ENCODE peak calls at places on chromosome 19, in five cellular contexts. I is MM.1S, V is IMR-90, U is fibroblast of lung, Q is neuronal stem cell. F is an unnamed sample.

GRCh38 chr19:40523322-40524047 is 53.2 kb upstream of the SHKBP1 start:
- DNase-seq in U (peak; percentile 37), Q (peak; percentile 56), V (peak; percentile 44), I (peak; percentile 89), F (no peak)

GRCh38 chr19:46637224-46637623 is 1.2 kb upstream of the GNG8 start:
- DNase-seq in I (no peak), Q (no peak), U (no peak), V (no peak), F (no peak)

GRCh38 chr19:9850235-9850959 is 15.3 kb downstream of the PIN1 start:
- DNase-seq in V (no peak), Q (no peak), U (no peak), I (no peak), F (no peak)

GRCh38 chr19:56837492-56837891 is 3.0 kb downstream of the PEG3 start:
- DNase-seq in Q (no peak), V (no peak), U (peak; percentile 67), I (no peak), F (no peak)

GRCh38 chr19:35868172-35868822 is at the start of gene APLP1:
- DNase-seq in Q (peak; percentile 78), I (peak; percentile 23), U (no peak), V (no peak), F (peak; percentile 42)

GRCh38 chr19:35052599-35053190 is 11.2 kb downstream of the HPN start:
- DNase-seq in I (no peak), V (no peak), Q (no peak), U (no peak), F (no peak)

GRCh38 chr19:1260749-1261511 is 8.2 kb upstream of the CIRBP start:
- DNase-seq in Q (peak; percentile 97), U (peak; percentile 96), I (peak; percentile 99), V (peak; percentile 96), F (peak; percentile 97)

GRCh38 chr19:20078696-20079095 is 896 bp downstream of the ZNF90 start:
- DNase-seq in I (no peak), V (peak; percentile 18), U (peak; percentile 75), Q (peak; percentile 21), F (no peak)

GRCh38 chr19:35087393-35087792 is 28.2 kb upstream of the FXYD3 start:
- DNase-seq in V (no peak), U (no peak), I (no peak), Q (no peak), F (no peak)

GRCh38 chr19:13825489-13826475 is 30.5 kb downstream of the ZSWIM4 start:
- DNase-seq in I (no peak), Q (no peak), U (no peak), V (no peak), F (no peak)

GRCh38 chr19:49758292-49758691 is 4.8 kb downstream of the TSKS start:
- DNase-seq in U (peak; percentile 36), V (peak; percentile 83), Q (no peak), I (no peak), F (no peak)

GRCh38 chr19:2952953-2953481 is 8.2 kb upstream of the ZNF77 start:
- DNase-seq in I (peak; percentile 52), V (no peak), Q (no peak), U (no peak), F (no peak)

GRCh38 chr19:41407271-41407670 is 9.7 kb downstream of the BCKDHA start:
- DNase-seq in V (no peak), Q (no peak), I (no peak), U (no peak), F (no peak)

GRCh38 chr19:49447485-49448431 is 3.9 kb downstream of the PIH1D1 start:
- DNase-seq in U (no peak), V (peak; percentile 8), I (no peak), Q (no peak), F (no peak)

GRCh38 chr19:2235396-2236284 is 489 bp downstream of the PLEKHJ1 start:
- DNase-seq in U (no peak), I (peak; percentile 44), Q (no peak), V (no peak), F (peak; percentile 13)

GRCh38 chr19:45403272-45403671 is 1.6 kb downstream of the PPP1R13L start:
- DNase-seq in I (no peak), Q (no peak), V (no peak), U (no peak), F (no peak)

GRCh38 chr19:12974301-12975220 is 5.2 kb downstream of the DAND5 start:
- DNase-seq in V (no peak), U (no peak), I (no peak), Q (no peak), F (no peak)

GRCh38 chr19:54462713-54463530 is 656 bp downstream of the LENG9 start:
- DNase-seq in Q (peak; percentile 59), V (peak; percentile 46), U (peak; percentile 70), I (peak; percentile 59), F (peak; percentile 83)

GRCh38 chr19:6713773-6714692 is 6.4 kb downstream of the C3 start:
- DNase-seq in I (no peak), Q (no peak), V (no peak), U (no peak), F (no peak)

GRCh38 chr19:4052114-4052992 is 14.3 kb downstream of the ZBTB7A start:
- DNase-seq in Q (no peak), V (peak; percentile 20), U (peak; percentile 50), I (no peak), F (no peak)

GRCh38 chr19:4054471-4055208 is 12.1 kb downstream of the ZBTB7A start:
- DNase-seq in Q (no peak), U (no peak), I (no peak), V (no peak), F (no peak)

GRCh38 chr19:4055209-4055552 is 11.5 kb downstream of the ZBTB7A start:
- DNase-seq in I (no peak), U (no peak), V (no peak), Q (no peak), F (no peak)

GRCh38 chr19:4052993-4053422 is 13.7 kb downstream of the ZBTB7A start:
- DNase-seq in I (no peak), V (no peak), Q (no peak), U (no peak), F (no peak)

GRCh38 chr19:4053423-4054324 is 13.0 kb downstream of the ZBTB7A start:
- DNase-seq in V (no peak), U (no peak), Q (no peak), I (no peak), F (no peak)
- H3K4me1 ChIP-seq in V (peaks cover 26% of the 10 kb centered on the region), U (peaks cover 22% of the 10 kb centered on the region), Q (no peaks in the 10 kb centered on the region), I (no peaks in the 10 kb centered on the region), F (peaks cover 28% of the 10 kb centered on the region)

GRCh38 chr19:33681081-33681680 is 59.4 kb downstream of the CHST8 start:
- DNase-seq in Q (no peak), I (no peak), U (no peak), V (no peak), F (no peak)
- H3K4me1 ChIP-seq in Q (no peaks in the 10 kb centered on the region), I (no peaks in the 10 kb centered on the region), U (no peaks in the 10 kb centered on the region), V (no peaks in the 10 kb centered on the region), F (no peaks in the 10 kb centered on the region)

GRCh38 chr19:16594681-16595091 is 22.5 kb upstream of the SLC35E1 start:
- DNase-seq in U (no peak), Q (no peak), I (peak; percentile 85), V (no peak), F (no peak)
- H3K4me1 ChIP-seq in U (no peaks in the 10 kb centered on the region), Q (peaks cover 18% of the 10 kb centered on the region), I (peaks cover 82% of the 10 kb centered on the region), V (peaks cover 8% of the 10 kb centered on the region), F (peaks cover 47% of the 10 kb centered on the region)

GRCh38 chr19:16376649-16377048 is 52.0 kb downstream of the KLF2 start:
- DNase-seq in Q (no peak), I (no peak), V (no peak), U (no peak), F (peak; percentile 63)

GRCh38 chr19:16376241-16376640 is 51.6 kb downstream of the KLF2 start:
- DNase-seq in I (no peak), Q (no peak), V (no peak), U (no peak), F (no peak)

GRCh38 chr19:16378291-16378889 is 53.8 kb downstream of the KLF2 start:
- DNase-seq in Q (no peak), U (no peak), I (no peak), V (no peak), F (no peak)

GRCh38 chr19:16375936-16376185 is 51.2 kb downstream of the KLF2 start:
- DNase-seq in Q (no peak), V (no peak), U (no peak), I (no peak), F (no peak)

GRCh38 chr19:16377521-16377920 is 52.9 kb downstream of the KLF2 start:
- DNase-seq in U (no peak), I (no peak), V (no peak), Q (no peak), F (no peak)
- H3K4me1 ChIP-seq in U (peaks cover 28% of the 10 kb centered on the region), I (peaks cover 24% of the 10 kb centered on the region), V (peaks cover 10% of the 10 kb centered on the region), Q (no peaks in the 10 kb centered on the region), F (peaks cover 87% of the 10 kb centered on the region)

GRCh38 chr19:16367269-16367683 is 42.6 kb downstream of the KLF2 start:
- DNase-seq in V (no peak), Q (no peak), U (no peak), I (peak; percentile 90), F (peak; percentile 93)
- H3K4me1 ChIP-seq in V (no peaks in the 10 kb centered on the region), Q (no peaks in the 10 kb centered on the region), U (peaks cover 7% of the 10 kb centered on the region), I (peaks cover 66% of the 10 kb centered on the region), F (peaks cover 98% of the 10 kb centered on the region)

GRCh38 chr19:39401549-39402416 is 4.9 kb upstream of the ZFP36 start:
- DNase-seq in Q (no peak), U (peak; percentile 82), I (peak; percentile 80), V (peak; percentile 89), F (peak; percentile 84)
- H3K4me1 ChIP-seq in Q (peaks cover 23% of the 10 kb centered on the region), U (peaks cover 38% of the 10 kb centered on the region), I (peaks cover 54% of the 10 kb centered on the region), V (peaks cover 29% of the 10 kb centered on the region), F (peaks cover 83% of the 10 kb centered on the region)

F was measured in CD4-positive, CD25-positive, alpha-beta regulatory T cell.